ENCODE peak calls at places on chromosomes 6 and 20, in seven cellular contexts. U is endothelial cell of umbilical vein, O is HepG2, N is K562, T is HCT116, M is SK-N-MC, F is GM12878. V is an unnamed sample.

GRCh38 chr6:133707456-133707855 is 181.5 kb upstream of the TCF21 start:
- DNase-seq in U (peak), O (no peak), N (no peak), T (no peak), M (peak), F (peak), V (peak)

GRCh38 chr20:58695084-58695722 is 2.6 kb downstream of the NPEPL1 start:
- DNase-seq in U (no peak), O (no peak), N (no peak), T (no peak), M (no peak), F (no peak), V (no peak)

GRCh38 chr6:32153252-32153834 is 598 bp upstream of the PPT2 start:
- DNase-seq in U (peak), O (peak), N (peak), T (no peak), M (no peak), F (no peak), V (peak)

GRCh38 chr6:161033667-161034066 is 42.1 kb downstream of the MAP3K4 start:
- DNase-seq in U (no peak), O (no peak), N (peak), T (no peak), M (no peak), F (no peak), V (no peak)

GRCh38 chr6:169070506-169071176 is 183.0 kb downstream of the THBS2 start:
- DNase-seq in U (no peak), O (peak), N (peak), T (peak), M (no peak), F (no peak), V (no peak)

GRCh38 chr6:122012576-122012975 is 386.9 kb upstream of the HSF2 start:
- DNase-seq in U (no peak), O (no peak), N (no peak), T (no peak), M (no peak), F (no peak), V (no peak)

GRCh38 chr6:158050107-158050735 is 68.6 kb downstream of the SYNJ2 start:
- DNase-seq in U (no peak), O (no peak), N (no peak), T (no peak), M (no peak), F (no peak), V (no peak)

GRCh38 chr20:10369723-10370090 is 64.3 kb downstream of the MKKS start:
- DNase-seq in U (peak), O (no peak), N (peak), T (no peak), M (no peak), F (no peak), V (no peak)

GRCh38 chr6:139081485-139081884 is 52.9 kb downstream of the ABRACL start:
- DNase-seq in U (no peak), O (no peak), N (no peak), T (no peak), M (no peak), F (no peak), V (no peak)

GRCh38 chr6:91081452-91082067 is 494.7 kb upstream of the MAP3K7 start:
- DNase-seq in U (peak), O (peak), N (peak), T (peak), M (peak), F (no peak), V (peak)

GRCh38 chr6:89984926-89985743 is 90.9 kb downstream of the GJA10 start:
- DNase-seq in U (no peak), O (no peak), N (peak), T (no peak), M (no peak), F (no peak), V (no peak)

GRCh38 chr6:121557146-121557545 is 121.7 kb downstream of the GJA1 start:
- DNase-seq in U (no peak), O (no peak), N (no peak), T (no peak), M (no peak), F (no peak), V (no peak)

GRCh38 chr6:15462717-15463525 is 199.9 kb downstream of the DTNBP1 start:
- DNase-seq in U (no peak), O (no peak), N (no peak), T (no peak), M (no peak), F (no peak), V (no peak)

GRCh38 chr6:16649895-16650294 is 111.4 kb downstream of the ATXN1 start:
- DNase-seq in U (no peak), O (no peak), N (no peak), T (no peak), M (no peak), F (no peak), V (no peak)

GRCh38 chr6:13528777-13529343 is 41.5 kb upstream of the GFOD1 start:
- DNase-seq in U (peak), O (no peak), N (no peak), T (no peak), M (no peak), F (no peak), V (no peak)
- TF ChIP-seq POLR2AphosphoS5 in U (no peak), O (no peak), N (no peak), T (no peak), M (no peak), F (no peak), V (no peak)

GRCh38 chr6:113920663-113921267 is 50.2 kb downstream of the HDAC2 start:
- DNase-seq in U (peak), O (peak), N (peak), T (no peak), M (no peak), F (no peak), V (no peak)
- H3K27ac ChIP-seq in U (no peak), O (no peak), N (peak), T (no peak), M (no peak), F (no peak), V (no peak)

GRCh38 chr20:25084616-25085187 is 2.8 kb upstream of the VSX1 start:
- DNase-seq in U (no peak), O (no peak), N (no peak), T (no peak), M (no peak), F (no peak), V (peak)
- TF ChIP-seq EZH2 in U (no peak), O (no peak), N (no peak), T (no peak), M (no peak), F (no peak), V (peak)

GRCh38 chr6:6600865-6601264 is 12.3 kb downstream of the LY86 start:
- DNase-seq in U (no peak), O (peak), N (no peak), T (no peak), M (no peak), F (no peak), V (no peak)
- TF ChIP-seq POLR2AphosphoS5 in U (no peak), O (no peak), N (no peak), T (no peak), M (no peak), F (no peak), V (no peak)